ENCODE peak calls at places on chromosomes 3 and 15, in ten cellular contexts. J is AG04450, D is mammary epithelial cell, O is left ventricle myocardium inferior, G is ovary, Q is spleen, Y is cardiac muscle cell, F is IMR-90, U is OCI-LY7, L is HCT116. N is an unnamed sample.
A peak's percentile ranks its signal among the peaks of the same experiment; 100 is the strongest.

GRCh38 chr3:15375461-15376000 is 43.1 kb upstream of the SH3BP5 start:
- DNase-seq in J (no peak), D (no peak), O (no peak), G (no peak), Q (no peak), Y (no peak), F (no peak), U (no peak), L (no peak), N (no peak)

GRCh38 chr3:141275032-141275422 is 43.4 kb downstream of the PXYLP1 start:
- DNase-seq in J (no peak), D (peak; percentile 91), O (no peak), G (no peak), Q (no peak), Y (no peak), F (peak; percentile 66), U (no peak), L (no peak), N (peak; percentile 15)

GRCh38 chr15:62618432-62618831 is 424.1 kb upstream of the TPM1 start:
- DNase-seq in J (peak; percentile 79), D (peak; percentile 88), O (no peak), G (no peak), Q (no peak), Y (no peak), F (peak; percentile 94), U (no peak), L (no peak), N (peak; percentile 76)

GRCh38 chr15:83650831-83651230 is 3.1 kb upstream of the ADAMTSL3 start:
- DNase-seq in J (no peak), D (no peak), O (no peak), G (no peak), Q (no peak), Y (no peak), F (no peak), U (no peak), L (no peak), N (no peak)

GRCh38 chr3:39531681-39532080 is 64.2 kb downstream of the MOBP start:
- DNase-seq in J (no peak), D (peak; percentile 84), O (no peak), G (no peak), Q (no peak), Y (no peak), F (peak; percentile 8), U (no peak), L (peak; percentile 21), N (peak; percentile 62)

GRCh38 chr3:149234671-149235245 is 13.1 kb upstream of the CP start:
- DNase-seq in J (no peak), D (no peak), O (no peak), G (no peak), Q (no peak), Y (no peak), F (no peak), U (no peak), L (no peak), N (no peak)

GRCh38 chr3:22887664-22888291 is 315.3 kb upstream of the UBE2E2 start:
- DNase-seq in J (no peak), D (peak; percentile 8), O (no peak), G (no peak), Q (no peak), Y (peak; percentile 60), F (peak; percentile 21), U (peak; percentile 34), L (peak; percentile 4), N (peak; percentile 20)

GRCh38 chr3:175919133-175919532 is 1060.0 kb downstream of the NAALADL2 start:
- DNase-seq in J (no peak), D (no peak), O (no peak), G (no peak), Q (no peak), Y (no peak), F (no peak), U (no peak), L (no peak), N (no peak)

GRCh38 chr3:167821248-167821805 is 85.8 kb downstream of the SERPINI1 start:
- DNase-seq in J (no peak), D (no peak), O (no peak), G (no peak), Q (peak; percentile 66), Y (no peak), F (no peak), U (no peak), L (no peak), N (no peak)

GRCh38 chr15:76979996-76980520 is 14.9 kb upstream of the PSTPIP1 start:
- DNase-seq in J (no peak), D (no peak), O (no peak), G (no peak), Q (no peak), Y (no peak), F (no peak), U (no peak), L (no peak), N (no peak)

GRCh38 chr3:134331811-134332199 is 42.4 kb downstream of the AMOTL2 start:
- DNase-seq in J (no peak), D (no peak), O (no peak), G (no peak), Q (no peak), Y (no peak), F (no peak), U (no peak), L (no peak), N (no peak)

GRCh38 chr15:99731336-99732267 is 1.6 kb downstream of the LYSMD4 start:
- DNase-seq in J (no peak), D (peak; percentile 27), O (no peak), G (peak; percentile 38), Q (no peak), Y (no peak), F (no peak), U (no peak), L (no peak), N (no peak)

GRCh38 chr3:171810278-171811058 is at the start of gene PLD1:
- DNase-seq in J (no peak), D (peak; percentile 94), O (peak; percentile 85), G (peak; percentile 91), Q (peak; percentile 91), Y (peak; percentile 89), F (peak; percentile 79), U (no peak), L (peak; percentile 63), N (peak; percentile 79)

GRCh38 chr3:104596551-104596950 is 770.2 kb upstream of the ALCAM start:
- DNase-seq in J (peak; percentile 33), D (peak; percentile 42), O (no peak), G (no peak), Q (no peak), Y (peak; percentile 52), F (peak; percentile 67), U (peak; percentile 48), L (peak; percentile 45), N (peak; percentile 25)

GRCh38 chr3:52986938-52987337 is 58.9 kb downstream of the SFMBT1 start:
- DNase-seq in J (peak; percentile 21), D (no peak), O (no peak), G (no peak), Q (no peak), Y (peak; percentile 2), F (peak; percentile 70), U (peak; percentile 15), L (no peak), N (no peak)

GRCh38 chr3:183641875-183642274 is 6.5 kb downstream of the KLHL24 start:
- DNase-seq in J (no peak), D (no peak), O (no peak), G (no peak), Q (no peak), Y (no peak), F (no peak), U (no peak), L (no peak), N (no peak)

GRCh38 chr3:187678869-187679268 is 8.7 kb upstream of the SST start:
- DNase-seq in J (peak; percentile 23), D (peak; percentile 23), O (no peak), G (peak; percentile 51), Q (no peak), Y (peak; percentile 81), F (peak; percentile 67), U (peak; percentile 65), L (peak; percentile 42), N (peak; percentile 43)

GRCh38 chr15:20106026-20106425 is 435.6 kb downstream of the GOLGA6L6 start:
- DNase-seq in J (no peak), D (peak; percentile 1), O (peak; percentile 22), G (peak; percentile 14), Q (peak; percentile 79), Y (no peak), F (no peak), U (no peak), L (no peak), N (no peak)

GRCh38 chr15:62163397-62163796 is 1.7 kb downstream of the C2CD4B start:
- DNase-seq in J (no peak), D (no peak), O (no peak), G (no peak), Q (no peak), Y (no peak), F (no peak), U (no peak), L (no peak), N (no peak)

GRCh38 chr3:9884555-9885165 is 4.6 kb upstream of the CIDEC start:
- DNase-seq in J (no peak), D (peak; percentile 91), O (no peak), G (no peak), Q (peak; percentile 14), Y (no peak), F (peak; percentile 84), U (no peak), L (peak; percentile 89), N (peak; percentile 88)
- TF ChIP-seq CTCF in J (no peak), D (peak; percentile 2), O (no peak), G (no peak), Q (no peak), Y (no peak), F (peak; percentile 2), U (no peak), L (no peak), N (no peak)

DNA sequence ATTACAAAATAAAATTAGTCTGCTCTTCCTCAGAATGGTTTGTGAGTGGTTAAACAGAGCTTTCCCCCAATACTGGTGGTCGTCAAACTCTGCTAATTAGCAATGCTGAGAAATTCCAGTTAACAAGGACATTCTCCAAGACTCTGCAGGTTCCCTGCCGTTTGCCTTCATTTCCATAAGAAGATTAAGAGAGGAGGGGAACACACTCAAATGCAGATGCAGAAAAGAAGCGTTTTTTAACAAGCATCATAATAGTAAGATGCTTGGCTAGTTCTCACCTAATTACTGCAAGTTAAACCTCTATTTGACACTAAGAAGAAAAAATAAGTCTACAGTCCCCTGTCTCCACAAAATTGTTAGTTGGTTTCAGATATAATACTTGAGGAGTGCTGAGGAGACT is 3.7 kb upstream of the SOX2 start:
- DNase-seq in J (no peak), D (no peak), O (no peak), G (no peak), Q (no peak), Y (no peak), F (no peak), U (no peak), L (no peak), N (no peak)
- H3K27ac ChIP-seq in J (no peak overlapping the region), D (no peak overlapping the region), O (no peak overlapping the region), G (no peak overlapping the region), Q (no peak overlapping the region), Y (no peak overlapping the region), F (no peak overlapping the region), U (no peak overlapping the region), L (no peak overlapping the region), N (no peak overlapping the region)

GRCh38 chr15:84747423-84748273 is 744 bp upstream of the ZNF592 start:
- DNase-seq in J (no peak), D (peak; percentile 81), O (peak; percentile 79), G (peak; percentile 78), Q (peak; percentile 97), Y (peak; percentile 83), F (peak; percentile 60), U (peak; percentile 84), L (no peak), N (peak; percentile 68)
- TF ChIP-seq CTCF in J (no peak), D (peak; percentile 2), O (no peak), G (no peak), Q (no peak), Y (no peak), F (no peak), U (peak; percentile 23), L (no peak), N (no peak)

GRCh38 chr15:101441706-101442105 is 47.8 kb downstream of the PCSK6 start:
- DNase-seq in J (no peak), D (no peak), O (no peak), G (no peak), Q (no peak), Y (no peak), F (no peak), U (no peak), L (no peak), N (no peak)
- H3K27ac ChIP-seq in J (no peak overlapping the region), D (no peak overlapping the region), O (peak overlapping the region; percentile 79), G (no peak overlapping the region), Q (peak overlapping the region; percentile 53), Y (no peak overlapping the region), F (no peak overlapping the region), U (no peak overlapping the region), L (no peak overlapping the region), N (no peak overlapping the region)

N was measured in RWPE1.